ENCODE peak calls at places on chromosomes 3 and 15, in nine cellular contexts. L, Q, H, F, X, I, P, O and V are unnamed samples.

GRCh38 chr15:25969886-25970285 is 106.8 kb upstream of the ATP10A start:
- DNase-seq in L (no peak), Q (no peak), H (no peak), F (no peak), X (no peak), I (no peak), P (no peak), O (no peak), V (no peak)

GRCh38 chr3:113143353-113143752 is 68.0 kb upstream of the BOC start:
- DNase-seq in L (no peak), Q (no peak), H (no peak), F (no peak), X (no peak), I (no peak), P (no peak), O (no peak), V (no peak)

GRCh38 chr3:123610331-123610730 is 25.5 kb upstream of the HACD2 start:
- DNase-seq in L (no peak), Q (no peak), H (no peak), F (no peak), X (no peak), I (no peak), P (no peak), O (no peak), V (no peak)

GRCh38 chr3:101303836-101304235 is 16.5 kb downstream of the IMPG2 start:
- DNase-seq in L (no peak), Q (no peak), H (no peak), F (no peak), X (no peak), I (no peak), P (no peak), O (no peak), V (no peak)

GRCh38 chr3:125357032-125357658 is 18.0 kb downstream of the ZNF148 start:
- DNase-seq in L (peak; percentile 45), Q (no peak), H (peak; percentile 58), F (peak; percentile 26), X (peak; percentile 40), I (no peak), P (peak; percentile 73), O (peak; percentile 58), V (peak; percentile 49)

GRCh38 chr15:71735013-71735757 is 75.2 kb upstream of the NR2E3 start:
- DNase-seq in L (no peak), Q (no peak), H (no peak), F (no peak), X (no peak), I (no peak), P (no peak), O (no peak), V (no peak)

GRCh38 chr3:140933552-140933951 is 8.1 kb upstream of the SLC25A36 start:
- DNase-seq in L (no peak), Q (no peak), H (peak; percentile 42), F (no peak), X (no peak), I (no peak), P (no peak), O (no peak), V (no peak)

GRCh38 chr15:49410660-49411059 is 12.4 kb upstream of the FGF7 start:
- DNase-seq in L (no peak), Q (no peak), H (no peak), F (no peak), X (no peak), I (no peak), P (no peak), O (no peak), V (no peak)

GRCh38 chr3:7146529-7146928 is 285.6 kb downstream of the GRM7 start:
- DNase-seq in L (no peak), Q (no peak), H (no peak), F (no peak), X (no peak), I (no peak), P (no peak), O (no peak), V (no peak)

GRCh38 chr3:45906681-45907220 is 20.4 kb downstream of the CCR9 start:
- DNase-seq in L (no peak), Q (no peak), H (peak; percentile 8), F (no peak), X (no peak), I (no peak), P (no peak), O (no peak), V (no peak)

GRCh38 chr3:116417151-116417550 is 28.1 kb downstream of the LSAMP start:
- DNase-seq in L (no peak), Q (no peak), H (no peak), F (no peak), X (no peak), I (no peak), P (no peak), O (no peak), V (no peak)

GRCh38 chr3:16482770-16483531 is 30.5 kb downstream of the RFTN1 start:
- DNase-seq in L (no peak), Q (no peak), H (no peak), F (peak; percentile 35), X (peak; percentile 46), I (no peak), P (no peak), O (no peak), V (peak; percentile 24)

GRCh38 chr3:149623819-149624218 is 34.0 kb downstream of the WWTR1 start:
- DNase-seq in L (no peak), Q (no peak), H (no peak), F (no peak), X (no peak), I (no peak), P (no peak), O (no peak), V (no peak)

GRCh38 chr3:11186771-11187170 is 32.5 kb downstream of the HRH1 start:
- DNase-seq in L (no peak), Q (no peak), H (no peak), F (no peak), X (no peak), I (no peak), P (no peak), O (no peak), V (no peak)

GRCh38 chr3:101849714-101850326 is 506 bp downstream of the NFKBIZ start:
- DNase-seq in L (peak; percentile 57), Q (peak; percentile 21), H (no peak), F (peak; percentile 52), X (peak; percentile 30), I (no peak), P (peak; percentile 75), O (peak; percentile 76), V (peak; percentile 45)

GRCh38 chr3:58222161-58222724 is 11.5 kb upstream of the DNASE1L3 start:
- DNase-seq in L (no peak), Q (no peak), H (peak; percentile 77), F (no peak), X (no peak), I (no peak), P (no peak), O (no peak), V (no peak)

GRCh38 chr3:81395739-81396138 is 365.7 kb downstream of the GBE1 start:
- DNase-seq in L (no peak), Q (no peak), H (peak; percentile 1), F (no peak), X (peak; percentile 4), I (no peak), P (no peak), O (no peak), V (no peak)
- TF ChIP-seq CTCF in L (no peak), Q (no peak), H (peak; percentile 7), F (no peak), X (no peak), I (no peak), P (no peak), O (no peak), V (no peak)

DNA sequence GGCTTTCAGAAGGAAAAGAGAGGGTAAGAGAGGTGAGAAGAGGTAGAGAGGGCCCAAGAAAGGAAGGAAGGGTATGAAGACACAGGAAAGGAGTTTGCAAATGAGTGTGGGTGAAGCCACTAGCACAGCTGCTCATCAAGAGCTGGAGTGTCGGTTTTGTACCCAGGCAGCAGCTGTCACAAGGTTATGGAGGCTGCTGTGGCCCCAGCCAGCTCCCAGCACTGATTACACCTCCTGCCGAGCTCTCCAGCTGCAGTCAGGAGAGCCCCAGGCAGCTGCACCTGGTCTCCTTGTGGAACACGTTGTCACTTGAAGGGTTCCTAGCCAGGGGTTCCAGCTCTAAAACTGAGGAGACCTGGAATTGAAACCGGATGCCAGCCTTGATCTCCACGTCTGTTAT is 60.4 kb upstream of the CHD2 start:
- DNase-seq in L (no peak), Q (no peak), H (no peak), F (peak; percentile 50), X (no peak), I (no peak), P (no peak), O (no peak), V (peak; percentile 59)
- TF ChIP-seq POLR2A in L (no peak), Q (no peak), H (no peak), F (no peak), X (no peak), I (no peak), P (no peak), O (no peak), V (no peak)

DNA sequence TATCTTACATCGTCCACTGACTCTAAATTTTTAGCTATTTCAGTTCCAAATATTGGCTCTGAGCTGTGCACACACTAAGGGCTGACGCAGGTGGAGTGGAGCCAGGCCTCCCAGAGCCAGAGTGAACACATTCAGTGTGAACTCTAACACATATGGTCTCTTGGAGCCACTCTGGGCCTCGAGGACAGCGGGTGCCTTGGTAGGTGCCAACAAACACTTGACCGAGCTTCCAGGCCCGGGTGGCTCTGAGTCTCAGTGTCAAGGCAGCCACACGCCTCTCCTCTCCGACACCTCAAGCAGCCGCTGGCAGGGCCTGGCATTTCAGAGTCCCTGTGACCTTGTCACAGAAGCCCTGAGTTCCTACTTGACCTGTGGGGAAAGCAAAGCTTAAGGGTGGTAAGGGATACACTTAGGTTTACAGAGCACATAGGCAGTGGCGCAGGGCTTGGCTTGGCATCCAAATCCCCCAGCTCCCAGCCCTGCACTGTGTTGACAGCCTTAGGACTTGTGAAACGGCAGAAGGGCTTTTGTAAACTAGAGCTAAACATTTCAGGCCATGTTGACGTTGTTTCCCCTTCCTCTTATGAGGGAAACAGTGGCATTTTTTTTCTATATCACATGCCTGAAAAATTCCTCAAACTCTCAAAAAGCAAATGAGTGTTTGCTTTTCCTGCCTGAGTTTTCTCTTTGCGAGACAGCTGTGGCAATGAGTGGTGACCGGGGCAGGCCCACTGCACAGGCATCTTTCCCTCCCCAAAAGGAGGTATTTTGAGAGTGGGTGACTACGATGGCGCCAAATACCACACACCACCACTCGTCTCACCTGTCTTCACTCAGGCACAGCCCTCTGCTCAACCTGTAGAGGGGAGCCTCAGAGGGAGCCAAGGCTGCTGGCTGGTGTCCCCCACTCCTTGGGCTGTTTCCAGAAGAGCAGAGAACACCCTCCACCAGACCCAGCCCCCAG is 60.8 kb downstream of the DAPK2 start:
- DNase-seq in L (peak; percentile 81), Q (no peak), H (no peak), F (no peak), X (no peak), I (no peak), P (peak; percentile 66), O (peak; percentile 68), V (peak; percentile 89)
- H3K27ac ChIP-seq in L (peak overlapping the region; percentile 84), Q (peak overlapping the region; percentile 36), H (no peak overlapping the region), F (peak overlapping the region; percentile 53), X (no peak overlapping the region), I (peak overlapping the region; percentile 4), P (no peak overlapping the region), O (no peak overlapping the region), V (peak overlapping the region; percentile 60)

DNA sequence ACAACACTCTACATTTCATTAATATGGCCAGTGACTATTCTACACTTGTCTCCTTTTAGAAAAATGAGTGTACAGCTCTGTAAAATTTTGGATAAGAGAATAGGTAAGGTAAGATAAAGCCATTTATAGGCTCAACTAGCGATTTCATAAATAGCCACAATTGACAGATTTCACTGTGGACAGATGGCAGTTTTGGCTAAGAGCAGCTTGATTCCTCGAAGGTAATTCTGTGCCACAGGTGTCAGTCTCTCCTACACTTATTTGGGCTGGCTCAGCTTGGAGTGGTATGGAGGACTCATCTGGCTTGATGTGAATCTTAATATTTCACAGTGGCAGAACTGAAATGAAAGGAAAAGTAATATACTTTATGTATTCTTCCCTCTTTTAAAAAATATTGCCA is 536.7 kb upstream of the TBL1XR1 start:
- DNase-seq in L (no peak), Q (no peak), H (no peak), F (no peak), X (no peak), I (no peak), P (no peak), O (no peak), V (no peak)
- TF ChIP-seq CTCF in L (no peak), Q (no peak), H (no peak), F (no peak), X (no peak), I (no peak), P (no peak), O (no peak), V (no peak)